ENCODE peak calls at places on chromosomes 5 and 9, in six cellular contexts. V is HCT116, G is A549, T is PC-3, F is PC-9, M is tibial artery. E is an unnamed sample.
A peak's percentile ranks its signal among the peaks of the same experiment; 100 is the strongest.

GRCh38 chr9:87798276-87798833 is 72.4 kb downstream of the CTSL start:
- DNase-seq in V (no peak), G (no peak), T (peak; percentile 17), F (peak; percentile 42), M (no peak), E (no peak)

GRCh38 chr5:39224196-39224754 is 4.9 kb upstream of the FYB1 start:
- DNase-seq in V (no peak), G (no peak), T (peak; percentile 92), F (peak; percentile 70), M (peak; percentile 47), E (no peak)

GRCh38 chr5:175718401-175719108 is 60.7 kb downstream of the HRH2 start:
- DNase-seq in V (peak; percentile 16), G (no peak), T (peak; percentile 57), F (no peak), M (peak; percentile 45), E (no peak)

GRCh38 chr9:131101207-131101964 is 5.1 kb downstream of the AIF1L start:
- DNase-seq in V (no peak), G (no peak), T (no peak), F (peak; percentile 48), M (no peak), E (no peak)

GRCh38 chr5:172164773-172165212 is 23.2 kb downstream of the STK10 start:
- DNase-seq in V (no peak), G (no peak), T (no peak), F (no peak), M (no peak), E (no peak)

GRCh38 chr9:72628191-72628590 is 106.8 kb downstream of the TMC1 start:
- DNase-seq in V (no peak), G (no peak), T (no peak), F (no peak), M (no peak), E (no peak)

GRCh38 chr9:87529666-87530065 is 32.0 kb downstream of the DAPK1 start:
- DNase-seq in V (no peak), G (no peak), T (no peak), F (peak; percentile 72), M (no peak), E (no peak)

GRCh38 chr5:56388229-56389065 is 155.3 kb upstream of the ANKRD55 start:
- DNase-seq in V (no peak), G (no peak), T (no peak), F (no peak), M (no peak), E (no peak)

GRCh38 chr5:149546974-149547373 is 4.3 kb downstream of the CSNK1A1 start:
- DNase-seq in V (no peak), G (no peak), T (peak; percentile 98), F (peak; percentile 94), M (no peak), E (no peak)

GRCh38 chr5:55421074-55421529 is 113.3 kb downstream of the MTREX start:
- DNase-seq in V (no peak), G (no peak), T (peak; percentile 8), F (no peak), M (no peak), E (no peak)

GRCh38 chr5:135437796-135438560 is 9.2 kb downstream of the DCANP1 start:
- DNase-seq in V (peak; percentile 44), G (no peak), T (peak; percentile 79), F (peak; percentile 46), M (no peak), E (peak; percentile 77)

GRCh38 chr9:128419061-128419925 is 1.4 kb upstream of the CERCAM start:
- DNase-seq in V (no peak), G (no peak), T (peak; percentile 21), F (no peak), M (no peak), E (no peak)

GRCh38 chr5:157820593-157821252 is 38.2 kb downstream of the CLINT1 start:
- DNase-seq in V (peak; percentile 26), G (peak; percentile 20), T (peak; percentile 78), F (no peak), M (no peak), E (no peak)

GRCh38 chr9:123645126-123645525 is 284.8 kb downstream of the DENND1A start:
- DNase-seq in V (no peak), G (no peak), T (no peak), F (no peak), M (no peak), E (no peak)

GRCh38 chr9:6171667-6172066 is 43.9 kb upstream of the IL33 start:
- DNase-seq in V (no peak), G (no peak), T (no peak), F (no peak), M (no peak), E (no peak)

GRCh38 chr9:124399323-124399962 is 15.8 kb downstream of the PSMB7 start:
- DNase-seq in V (no peak), G (no peak), T (no peak), F (no peak), M (peak; percentile 37), E (no peak)

GRCh38 chr9:22216730-22217160 is 207.6 kb upstream of the CDKN2B start:
- DNase-seq in V (peak; percentile 65), G (no peak), T (peak; percentile 51), F (no peak), M (no peak), E (no peak)

DNA sequence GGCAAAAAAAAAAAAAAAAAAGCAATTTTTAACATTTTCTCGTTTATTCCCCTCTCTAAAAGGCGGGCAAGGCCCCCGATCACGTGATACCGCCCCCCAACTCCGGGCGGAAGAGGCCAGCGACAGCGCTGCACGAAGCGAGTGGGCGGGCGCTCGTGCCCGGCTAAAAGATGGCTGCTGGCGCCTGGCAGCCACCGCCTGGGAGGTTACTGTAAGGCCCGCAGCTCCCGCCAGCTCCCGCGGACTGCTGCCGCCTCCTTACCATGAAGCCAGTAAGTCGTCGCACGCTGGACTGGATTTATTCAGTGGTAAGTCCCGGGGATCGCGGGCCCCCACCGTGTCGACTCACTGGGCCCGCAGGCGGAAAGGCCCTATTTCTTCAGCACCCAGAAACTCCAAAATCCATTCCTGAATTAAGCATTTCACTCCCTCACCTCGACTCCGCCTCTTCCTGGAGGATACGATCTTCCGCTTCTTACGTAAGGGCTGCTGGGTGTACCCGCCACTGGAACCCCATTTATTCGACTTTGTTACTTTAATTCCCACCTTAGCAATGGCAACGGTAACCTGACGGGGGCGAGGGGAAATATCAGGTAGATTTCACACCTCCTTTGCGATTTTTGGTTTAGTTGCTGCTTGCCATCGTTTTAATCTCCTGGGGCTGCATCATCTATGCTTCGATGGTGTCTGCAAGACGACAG is at the start of the genes SMIM27 and TOPORS:
- DNase-seq in V (peak; percentile 84), G (peak; percentile 90), T (peak; percentile 81), F (peak; percentile 74), M (peak; percentile 89), E (peak; percentile 70)
- H3K4me3 ChIP-seq in V (peak within 1 kb of the TSS; percentile 61), G (peak within 1 kb of the TSS; percentile 62), T (peak within 1 kb of the TSS; percentile 89), F (peak within 1 kb of the TSS; percentile 95), M (peak within 1 kb of the TSS; percentile 83), E (peak within 1 kb of the TSS; percentile 80)

DNA sequence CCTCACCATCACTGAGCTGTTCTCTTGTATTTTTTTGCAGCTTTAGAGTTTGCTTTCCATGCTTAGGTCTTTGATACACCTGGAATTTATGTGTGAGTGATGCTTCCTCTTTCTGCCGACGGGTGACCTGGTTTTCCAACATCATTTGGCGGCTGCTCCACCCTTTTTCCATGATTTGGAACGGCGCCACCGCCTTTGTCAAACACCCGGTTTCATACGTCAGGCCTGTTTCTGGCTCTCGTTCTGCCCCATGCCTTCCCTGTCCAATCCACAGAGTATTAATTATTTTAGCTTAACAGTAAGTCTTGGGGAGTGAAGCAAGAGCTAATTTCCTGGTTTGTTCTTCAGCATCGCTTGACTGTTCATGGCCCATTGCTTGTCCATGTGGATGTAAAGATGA is 30.2 kb downstream of the CACNA1B start:
- DNase-seq in V (no peak), G (no peak), T (no peak), F (no peak), M (no peak), E (no peak)
- H3K4me1 ChIP-seq in V (no peaks in the 10 kb centered on the region), G (no peaks in the 10 kb centered on the region), T (no peaks in the 10 kb centered on the region), F (no peaks in the 10 kb centered on the region), M (no peaks in the 10 kb centered on the region), E (no peaks in the 10 kb centered on the region)

GRCh38 chr9:134382733-134383132 is 56.5 kb downstream of the RXRA start:
- DNase-seq in V (no peak), G (no peak), T (no peak), F (no peak), M (no peak), E (no peak)

GRCh38 chr9:134385873-134386370 is 59.7 kb downstream of the RXRA start:
- DNase-seq in V (no peak), G (no peak), T (no peak), F (no peak), M (no peak), E (no peak)

GRCh38 chr9:134386951-134387831 is 60.9 kb downstream of the RXRA start:
- DNase-seq in V (no peak), G (no peak), T (no peak), F (no peak), M (peak; percentile 59), E (no peak)

GRCh38 chr9:134383148-134383547 is 56.9 kb downstream of the RXRA start:
- DNase-seq in V (no peak), G (no peak), T (no peak), F (no peak), M (no peak), E (no peak)

DNA sequence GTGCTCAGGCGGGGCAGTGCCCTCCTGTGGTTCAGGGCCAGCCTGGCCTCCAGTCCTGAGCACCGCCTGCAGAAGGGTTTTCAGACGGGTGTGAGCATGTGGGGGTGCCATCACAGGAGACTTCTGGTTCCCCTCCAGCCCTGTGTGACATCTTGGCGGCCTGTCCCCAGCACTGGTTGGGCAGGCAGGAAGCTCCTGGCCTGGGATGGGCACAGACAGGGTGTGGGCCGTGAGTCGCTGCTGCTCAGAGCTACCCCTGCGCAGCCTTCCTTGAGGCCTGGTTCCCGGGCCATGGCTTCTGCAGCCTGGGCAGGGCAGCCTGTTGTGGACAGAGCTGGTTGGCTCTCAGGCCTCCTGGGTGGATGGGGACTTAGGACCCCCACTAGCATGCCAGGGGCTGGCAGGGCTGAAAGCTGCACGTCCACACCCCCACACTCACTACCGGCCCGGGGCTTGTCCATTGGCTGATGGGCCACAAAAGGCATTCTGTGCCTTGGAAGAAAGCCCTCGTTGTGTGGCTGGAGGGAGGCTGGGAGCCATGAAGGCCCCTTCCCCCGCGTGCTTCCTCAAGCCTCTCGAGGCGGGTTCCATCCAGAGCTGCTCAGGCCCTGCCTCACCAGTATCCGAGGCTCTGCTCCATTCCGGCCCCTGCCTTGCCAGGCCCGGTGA is 58.7 kb downstream of the RXRA start:
- DNase-seq in V (no peak), G (no peak), T (peak; percentile 56), F (peak; percentile 46), M (no peak), E (no peak)
- TF ChIP-seq CTCF in V (no peak), G (no peak), T (no peak), F (no peak), M (no peak), E (no peak)

DNA sequence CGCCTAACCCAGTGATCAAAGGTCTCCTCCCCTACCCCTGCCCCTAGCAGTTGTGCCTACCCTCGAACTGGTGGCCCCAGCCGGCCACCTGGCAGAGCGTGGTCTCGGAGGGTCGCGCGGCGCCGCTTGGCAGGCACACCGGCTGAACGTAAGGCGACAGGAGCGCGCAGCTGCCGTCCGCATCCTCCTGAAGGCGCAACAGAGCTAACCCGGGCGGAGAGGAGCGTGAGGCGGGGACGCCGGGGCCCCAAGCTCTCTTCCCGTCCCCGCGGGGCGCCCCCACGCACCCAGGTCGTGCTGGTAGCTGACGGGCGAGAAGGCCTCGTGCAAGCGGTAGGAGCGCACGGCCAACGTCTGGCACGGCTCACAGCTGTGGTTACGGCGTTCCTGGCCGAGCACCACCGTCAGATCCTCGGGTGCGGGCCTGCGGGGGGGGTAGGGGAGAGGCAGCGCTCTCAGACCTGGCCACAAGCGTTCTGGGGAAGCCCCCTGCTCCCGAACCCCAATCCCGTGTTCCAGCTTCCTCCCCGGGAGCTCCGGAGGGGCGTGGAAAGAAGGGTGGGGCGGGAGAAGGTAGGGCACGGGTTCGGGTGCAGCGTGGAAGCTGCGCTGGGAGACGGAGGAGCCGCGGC is 2.8 kb upstream of the PFN3 start:
- DNase-seq in V (no peak), G (peak; percentile 54), T (peak; percentile 35), F (peak; percentile 36), M (no peak), E (no peak)
- H3K4me3 ChIP-seq in V (peak overlapping the region; percentile 82), G (peak overlapping the region; percentile 60), T (peak overlapping the region; percentile 80), F (peak overlapping the region; percentile 78), M (peak overlapping the region; percentile 43), E (peak overlapping the region; percentile 85)